ENCODE peak calls at places on chromosomes 3 and 15, in eight cellular contexts. One of them, this sample, is unnamed.
A peak's percentile ranks its signal among the peaks of the same experiment; 100 is the strongest.

GRCh38 chr15:83174891-83175290 is 32.7 kb downstream of the HDGFL3 start:
- DNase-seq in Ammon's horn: no peak
- DNase-seq in AG10803: peak; percentile 59
- DNase-seq in stimulated activated CD8-positive, alpha-beta memory T cell treated with anti-CD3 and anti-CD28 coated beads, Interleukin-4, amount 100 ng/mL, for 4 hours: no peak
- DNase-seq in Caki2: no peak
- DNase-seq in head of caudate nucleus: no peak
- DNase-seq in retina: no peak
- DNase-seq in A172: no peak
- DNase-seq in this sample: no peak

GRCh38 chr15:73317651-73318462 is 50.9 kb downstream of the HCN4 start:
- DNase-seq in Ammon's horn: peak; percentile 27
- DNase-seq in head of caudate nucleus: no peak
- DNase-seq in Caki2: no peak
- DNase-seq in AG10803: no peak
- DNase-seq in retina: peak; percentile 35
- DNase-seq in A172: peak; percentile 66
- DNase-seq in stimulated activated CD8-positive, alpha-beta memory T cell treated with anti-CD3 and anti-CD28 coated beads, Interleukin-4, amount 100 ng/mL, for 4 hours: no peak
- DNase-seq in this sample: no peak

GRCh38 chr3:56751056-56751455 is 50.7 kb downstream of the ARHGEF3 start:
- DNase-seq in retina: no peak
- DNase-seq in head of caudate nucleus: no peak
- DNase-seq in Ammon's horn: no peak
- DNase-seq in A172: no peak
- DNase-seq in stimulated activated CD8-positive, alpha-beta memory T cell treated with anti-CD3 and anti-CD28 coated beads, Interleukin-4, amount 100 ng/mL, for 4 hours: no peak
- DNase-seq in AG10803: no peak
- DNase-seq in Caki2: no peak
- DNase-seq in this sample: no peak

GRCh38 chr15:78148392-78149067 is 632 bp upstream of the IDH3A start:
- DNase-seq in Caki2: no peak
- DNase-seq in stimulated activated CD8-positive, alpha-beta memory T cell treated with anti-CD3 and anti-CD28 coated beads, Interleukin-4, amount 100 ng/mL, for 4 hours: no peak
- DNase-seq in Ammon's horn: no peak
- DNase-seq in retina: no peak
- DNase-seq in AG10803: no peak
- DNase-seq in A172: no peak
- DNase-seq in head of caudate nucleus: no peak
- DNase-seq in this sample: no peak

GRCh38 chr15:31442203-31443090 is 115.8 kb downstream of the KLF13 start:
- DNase-seq in stimulated activated CD8-positive, alpha-beta memory T cell treated with anti-CD3 and anti-CD28 coated beads, Interleukin-4, amount 100 ng/mL, for 4 hours: no peak
- DNase-seq in retina: no peak
- DNase-seq in Ammon's horn: no peak
- DNase-seq in Caki2: peak; percentile 35
- DNase-seq in head of caudate nucleus: no peak
- DNase-seq in A172: peak; percentile 59
- DNase-seq in AG10803: peak; percentile 97
- DNase-seq in this sample: peak; percentile 94

GRCh38 chr3:88003115-88003755 is 55.6 kb downstream of the CGGBP1 start:
- DNase-seq in stimulated activated CD8-positive, alpha-beta memory T cell treated with anti-CD3 and anti-CD28 coated beads, Interleukin-4, amount 100 ng/mL, for 4 hours: no peak
- DNase-seq in Caki2: peak; percentile 14
- DNase-seq in Ammon's horn: peak; percentile 34
- DNase-seq in A172: peak; percentile 42
- DNase-seq in head of caudate nucleus: peak; percentile 14
- DNase-seq in retina: peak; percentile 32
- DNase-seq in AG10803: peak; percentile 61
- DNase-seq in this sample: peak; percentile 31

GRCh38 chr15:37682304-37682703 is 252.1 kb upstream of the TMCO5A start:
- DNase-seq in A172: peak; percentile 9
- DNase-seq in head of caudate nucleus: no peak
- DNase-seq in Caki2: no peak
- DNase-seq in AG10803: peak; percentile 3
- DNase-seq in Ammon's horn: no peak
- DNase-seq in retina: no peak
- DNase-seq in stimulated activated CD8-positive, alpha-beta memory T cell treated with anti-CD3 and anti-CD28 coated beads, Interleukin-4, amount 100 ng/mL, for 4 hours: no peak
- DNase-seq in this sample: no peak

GRCh38 chr3:152209776-152210175 is 59.0 kb upstream of the MBNL1 start:
- DNase-seq in stimulated activated CD8-positive, alpha-beta memory T cell treated with anti-CD3 and anti-CD28 coated beads, Interleukin-4, amount 100 ng/mL, for 4 hours: no peak
- DNase-seq in retina: no peak
- DNase-seq in A172: no peak
- DNase-seq in AG10803: no peak
- DNase-seq in head of caudate nucleus: no peak
- DNase-seq in Caki2: no peak
- DNase-seq in Ammon's horn: no peak
- DNase-seq in this sample: no peak

GRCh38 chr15:28919201-28919627 is 33.4 kb downstream of the APBA2 start:
- DNase-seq in retina: no peak
- DNase-seq in Caki2: peak; percentile 59
- DNase-seq in stimulated activated CD8-positive, alpha-beta memory T cell treated with anti-CD3 and anti-CD28 coated beads, Interleukin-4, amount 100 ng/mL, for 4 hours: no peak
- DNase-seq in A172: peak; percentile 23
- DNase-seq in Ammon's horn: no peak
- DNase-seq in AG10803: no peak
- DNase-seq in head of caudate nucleus: no peak
- DNase-seq in this sample: no peak

GRCh38 chr3:146646251-146646650 is 41.1 kb upstream of the PLSCR5 start:
- DNase-seq in A172: no peak
- DNase-seq in AG10803: no peak
- DNase-seq in stimulated activated CD8-positive, alpha-beta memory T cell treated with anti-CD3 and anti-CD28 coated beads, Interleukin-4, amount 100 ng/mL, for 4 hours: no peak
- DNase-seq in Caki2: no peak
- DNase-seq in Ammon's horn: no peak
- DNase-seq in retina: peak; percentile 13
- DNase-seq in head of caudate nucleus: no peak
- DNase-seq in this sample: no peak

GRCh38 chr15:81407679-81408078 is 33.7 kb upstream of the TMC3 start:
- DNase-seq in A172: no peak
- DNase-seq in retina: no peak
- DNase-seq in Ammon's horn: no peak
- DNase-seq in AG10803: no peak
- DNase-seq in stimulated activated CD8-positive, alpha-beta memory T cell treated with anti-CD3 and anti-CD28 coated beads, Interleukin-4, amount 100 ng/mL, for 4 hours: no peak
- DNase-seq in head of caudate nucleus: no peak
- DNase-seq in Caki2: no peak
- DNase-seq in this sample: no peak

GRCh38 chr3:168952551-168952950 is 711.0 kb downstream of the MECOM start:
- DNase-seq in Ammon's horn: no peak
- DNase-seq in Caki2: peak; percentile 46
- DNase-seq in head of caudate nucleus: no peak
- DNase-seq in A172: peak; percentile 25
- DNase-seq in stimulated activated CD8-positive, alpha-beta memory T cell treated with anti-CD3 and anti-CD28 coated beads, Interleukin-4, amount 100 ng/mL, for 4 hours: no peak
- DNase-seq in AG10803: peak; percentile 42
- DNase-seq in retina: no peak
- DNase-seq in this sample: peak; percentile 3

GRCh38 chr3:16101295-16102186 is 72.9 kb upstream of the GALNT15 start:
- DNase-seq in A172: peak; percentile 95
- DNase-seq in head of caudate nucleus: peak; percentile 68
- DNase-seq in Ammon's horn: no peak
- DNase-seq in retina: no peak
- DNase-seq in AG10803: no peak
- DNase-seq in stimulated activated CD8-positive, alpha-beta memory T cell treated with anti-CD3 and anti-CD28 coated beads, Interleukin-4, amount 100 ng/mL, for 4 hours: no peak
- DNase-seq in Caki2: peak; percentile 70
- DNase-seq in this sample: peak; percentile 16

GRCh38 chr15:70947369-70948335 is 55.0 kb downstream of the LRRC49 start:
- DNase-seq in Ammon's horn: peak; percentile 4
- DNase-seq in AG10803: no peak
- DNase-seq in A172: no peak
- DNase-seq in stimulated activated CD8-positive, alpha-beta memory T cell treated with anti-CD3 and anti-CD28 coated beads, Interleukin-4, amount 100 ng/mL, for 4 hours: no peak
- DNase-seq in head of caudate nucleus: no peak
- DNase-seq in retina: peak; percentile 17
- DNase-seq in Caki2: no peak
- DNase-seq in this sample: no peak

GRCh38 chr15:73333001-73333400 is 35.8 kb downstream of the HCN4 start:
- DNase-seq in stimulated activated CD8-positive, alpha-beta memory T cell treated with anti-CD3 and anti-CD28 coated beads, Interleukin-4, amount 100 ng/mL, for 4 hours: no peak
- DNase-seq in head of caudate nucleus: no peak
- DNase-seq in Caki2: no peak
- DNase-seq in AG10803: no peak
- DNase-seq in A172: no peak
- DNase-seq in Ammon's horn: no peak
- DNase-seq in retina: no peak
- DNase-seq in this sample: no peak

GRCh38 chr3:88713233-88713691 is 394.2 kb upstream of the EPHA3 start:
- DNase-seq in A172: no peak
- DNase-seq in head of caudate nucleus: no peak
- DNase-seq in AG10803: peak; percentile 81
- DNase-seq in stimulated activated CD8-positive, alpha-beta memory T cell treated with anti-CD3 and anti-CD28 coated beads, Interleukin-4, amount 100 ng/mL, for 4 hours: no peak
- DNase-seq in Ammon's horn: no peak
- DNase-seq in retina: no peak
- DNase-seq in Caki2: no peak
- DNase-seq in this sample: peak; percentile 25

GRCh38 chr3:43523454-43524053 is 98.3 kb downstream of the ANO10 start:
- DNase-seq in A172: peak; percentile 11
- DNase-seq in retina: no peak
- DNase-seq in stimulated activated CD8-positive, alpha-beta memory T cell treated with anti-CD3 and anti-CD28 coated beads, Interleukin-4, amount 100 ng/mL, for 4 hours: no peak
- DNase-seq in head of caudate nucleus: no peak
- DNase-seq in AG10803: no peak
- DNase-seq in Ammon's horn: no peak
- DNase-seq in Caki2: no peak
- DNase-seq in this sample: no peak

GRCh38 chr3:39809181-39809994 is at the start of gene MYRIP:
- DNase-seq in A172: no peak
- DNase-seq in retina: no peak
- DNase-seq in Caki2: peak; percentile 55
- DNase-seq in Ammon's horn: peak; percentile 70
- DNase-seq in stimulated activated CD8-positive, alpha-beta memory T cell treated with anti-CD3 and anti-CD28 coated beads, Interleukin-4, amount 100 ng/mL, for 4 hours: no peak
- DNase-seq in head of caudate nucleus: peak; percentile 74
- DNase-seq in AG10803: peak; percentile 1
- DNase-seq in this sample: no peak

GRCh38 chr3:193743702-193744047 is 150.7 kb downstream of the OPA1 start:
- DNase-seq in stimulated activated CD8-positive, alpha-beta memory T cell treated with anti-CD3 and anti-CD28 coated beads, Interleukin-4, amount 100 ng/mL, for 4 hours: no peak
- DNase-seq in Caki2: no peak
- DNase-seq in AG10803: no peak
- DNase-seq in Ammon's horn: no peak
- DNase-seq in head of caudate nucleus: no peak
- DNase-seq in A172: no peak
- DNase-seq in retina: no peak
- DNase-seq in this sample: no peak

GRCh38 chr15:101244039-101244781 is 7.6 kb downstream of the CHSY1 start:
- DNase-seq in head of caudate nucleus: no peak
- DNase-seq in stimulated activated CD8-positive, alpha-beta memory T cell treated with anti-CD3 and anti-CD28 coated beads, Interleukin-4, amount 100 ng/mL, for 4 hours: no peak
- DNase-seq in AG10803: peak; percentile 71
- DNase-seq in Caki2: no peak
- DNase-seq in retina: no peak
- DNase-seq in Ammon's horn: no peak
- DNase-seq in A172: no peak
- DNase-seq in this sample: peak; percentile 24

GRCh38 chr3:46895204-46895660 is 17.7 kb downstream of the PTH1R start:
- DNase-seq in AG10803: peak; percentile 33
- DNase-seq in Caki2: peak; percentile 34
- DNase-seq in Ammon's horn: peak; percentile 43
- DNase-seq in A172: peak; percentile 50
- DNase-seq in head of caudate nucleus: peak; percentile 55
- DNase-seq in retina: peak; percentile 67
- DNase-seq in stimulated activated CD8-positive, alpha-beta memory T cell treated with anti-CD3 and anti-CD28 coated beads, Interleukin-4, amount 100 ng/mL, for 4 hours: peak; percentile 58
- DNase-seq in this sample: peak; percentile 24

GRCh38 chr15:65558997-65559760 is 28.9 kb downstream of the HACD3 start:
- DNase-seq in Caki2: no peak
- DNase-seq in Ammon's horn: no peak
- DNase-seq in AG10803: no peak
- DNase-seq in stimulated activated CD8-positive, alpha-beta memory T cell treated with anti-CD3 and anti-CD28 coated beads, Interleukin-4, amount 100 ng/mL, for 4 hours: no peak
- DNase-seq in A172: no peak
- DNase-seq in head of caudate nucleus: no peak
- DNase-seq in retina: no peak
- DNase-seq in this sample: no peak

GRCh38 chr3:85796140-85796539 is 837.4 kb downstream of the CADM2 start:
- DNase-seq in stimulated activated CD8-positive, alpha-beta memory T cell treated with anti-CD3 and anti-CD28 coated beads, Interleukin-4, amount 100 ng/mL, for 4 hours: no peak
- DNase-seq in head of caudate nucleus: no peak
- DNase-seq in Ammon's horn: no peak
- DNase-seq in retina: no peak
- DNase-seq in A172: no peak
- DNase-seq in AG10803: no peak
- DNase-seq in Caki2: peak; percentile 46
- DNase-seq in this sample: no peak

GRCh38 chr3:161567962-161568361 is 71.4 kb downstream of the OTOL1 start:
- DNase-seq in Ammon's horn: no peak
- DNase-seq in head of caudate nucleus: no peak
- DNase-seq in AG10803: peak; percentile 72
- DNase-seq in A172: no peak
- DNase-seq in Caki2: no peak
- DNase-seq in retina: no peak
- DNase-seq in stimulated activated CD8-positive, alpha-beta memory T cell treated with anti-CD3 and anti-CD28 coated beads, Interleukin-4, amount 100 ng/mL, for 4 hours: no peak
- DNase-seq in this sample: peak; percentile 67